ENCODE peak calls at places on chromosome 14, in ten cellular contexts. N, P, X, Z, S, O, R, V, T and E are unnamed samples.

GRCh38 chr14:61563880-61564622 is 131.3 kb upstream of the HIF1A start:
- DNase-seq in N (no peak), P (no peak), X (no peak), Z (no peak), S (no peak), O (no peak), R (no peak), V (peak), T (no peak), E (peak)

GRCh38 chr14:21267886-21268611 is 1.2 kb downstream of the HNRNPC start:
- DNase-seq in N (no peak), P (no peak), X (no peak), Z (no peak), S (no peak), O (no peak), R (peak), V (no peak), T (no peak), E (no peak)

GRCh38 chr14:105845725-105846309 is 319.4 kb downstream of the TMEM121 start:
- DNase-seq in N (no peak), P (no peak), X (no peak), Z (no peak), S (no peak), O (no peak), R (no peak), V (no peak), T (no peak), E (no peak)

GRCh38 chr14:104093366-104094055 is 8.0 kb downstream of the ASPG start:
- DNase-seq in N (no peak), P (no peak), X (no peak), Z (no peak), S (no peak), O (no peak), R (no peak), V (no peak), T (no peak), E (no peak)

GRCh38 chr14:22996823-22997301 is 13.1 kb downstream of the C14orf93 start:
- DNase-seq in N (no peak), P (no peak), X (no peak), Z (no peak), S (no peak), O (no peak), R (no peak), V (no peak), T (no peak), E (no peak)

GRCh38 chr14:97155320-97155719 is 358.1 kb downstream of the VRK1 start:
- DNase-seq in N (no peak), P (no peak), X (no peak), Z (no peak), S (no peak), O (no peak), R (no peak), V (no peak), T (no peak), E (no peak)

GRCh38 chr14:71228711-71229110 is 321.5 kb downstream of the PCNX1 start:
- DNase-seq in N (no peak), P (no peak), X (no peak), Z (no peak), S (no peak), O (no peak), R (peak), V (no peak), T (no peak), E (no peak)

GRCh38 chr14:51182166-51182565 is 57.9 kb upstream of the TMX1 start:
- DNase-seq in N (no peak), P (no peak), X (no peak), Z (no peak), S (no peak), O (no peak), R (no peak), V (peak), T (peak), E (peak)